ENCODE peak calls at places on chromosome 22, in six cellular contexts. L, P, G, F, K and B are unnamed samples.

GRCh38 chr22:49774499-49775151 is 53.0 kb downstream of the BRD1 start:
- DNase-seq in L (no peak), P (no peak), G (no peak), F (no peak), K (no peak), B (no peak)

GRCh38 chr22:43113516-43114251 is 3.1 kb downstream of the BIK start:
- DNase-seq in L (no peak), P (no peak), G (peak), F (no peak), K (no peak), B (no peak)

GRCh38 chr22:42327462-42328129 is 57.1 kb upstream of the TCF20 start:
- DNase-seq in L (no peak), P (no peak), G (no peak), F (no peak), K (no peak), B (no peak)

GRCh38 chr22:43843783-43844530 is 18.4 kb downstream of the SULT4A1 start:
- DNase-seq in L (no peak), P (no peak), G (no peak), F (no peak), K (no peak), B (peak)

GRCh38 chr22:39946571-39947407 is 13.4 kb upstream of the TMA7B start:
- DNase-seq in L (no peak), P (no peak), G (no peak), F (no peak), K (no peak), B (no peak)

GRCh38 chr22:22955866-22956535 is 68.4 kb downstream of the IGLL5 start:
- DNase-seq in L (no peak), P (peak), G (peak), F (peak), K (peak), B (no peak)

GRCh38 chr22:21726650-21727049 is 8.9 kb downstream of the YPEL1 start:
- DNase-seq in L (no peak), P (no peak), G (no peak), F (no peak), K (no peak), B (no peak)

GRCh38 chr22:25880524-25880923 is 138.5 kb downstream of the MYO18B start:
- DNase-seq in L (no peak), P (no peak), G (no peak), F (no peak), K (no peak), B (no peak)

GRCh38 chr22:48742556-48743343 is 1084.9 kb downstream of the BRD1 start:
- DNase-seq in L (no peak), P (no peak), G (peak), F (no peak), K (no peak), B (peak)

GRCh38 chr22:26435327-26436093 is 6.5 kb downstream of the ASPHD2 start:
- DNase-seq in L (no peak), P (no peak), G (no peak), F (no peak), K (no peak), B (no peak)

GRCh38 chr22:40107244-40107643 is 70.5 kb upstream of the TNRC6B start:
- DNase-seq in L (no peak), P (no peak), G (no peak), F (no peak), K (no peak), B (no peak)

GRCh38 chr22:23192558-23192957 is 12.2 kb downstream of the BCR start:
- DNase-seq in L (no peak), P (no peak), G (no peak), F (no peak), K (no peak), B (no peak)

GRCh38 chr22:17648564-17648963 is 10.0 kb downstream of the BCL2L13 start:
- DNase-seq in L (no peak), P (no peak), G (no peak), F (no peak), K (no peak), B (no peak)

GRCh38 chr22:43858156-43858895 is 4.0 kb downstream of the SULT4A1 start:
- DNase-seq in L (no peak), P (no peak), G (no peak), F (no peak), K (no peak), B (peak)

GRCh38 chr22:25747245-25747944 is 5.4 kb downstream of the MYO18B start:
- DNase-seq in L (no peak), P (no peak), G (peak), F (peak), K (no peak), B (no peak)

GRCh38 chr22:48751539-48752437 is 1075.9 kb downstream of the BRD1 start:
- DNase-seq in L (no peak), P (no peak), G (peak), F (no peak), K (no peak), B (no peak)

GRCh38 chr22:29626497-29627195 is 23.2 kb downstream of the NF2 start:
- DNase-seq in L (no peak), P (no peak), G (no peak), F (no peak), K (no peak), B (no peak)

GRCh38 chr22:47316020-47316419 is 553.6 kb downstream of the TBC1D22A start:
- DNase-seq in L (no peak), P (no peak), G (no peak), F (no peak), K (no peak), B (no peak)

GRCh38 chr22:34301569-34301968 is 381.3 kb upstream of the LARGE1 start:
- DNase-seq in L (no peak), P (no peak), G (no peak), F (no peak), K (no peak), B (no peak)

GRCh38 chr22:44638966-44639739 is 62.9 kb upstream of the PRR5 start:
- DNase-seq in L (no peak), P (no peak), G (no peak), F (no peak), K (peak), B (peak)

GRCh38 chr22:39234157-39234793 is 10.5 kb downstream of the PDGFB start:
- DNase-seq in L (no peak), P (peak), G (no peak), F (peak), K (no peak), B (no peak)

GRCh38 chr22:39292561-39293074 is 26.8 kb downstream of the RPL3 start:
- DNase-seq in L (peak), P (peak), G (peak), F (peak), K (peak), B (peak)

GRCh38 chr22:25021976-25022711 is 69.6 kb downstream of the KIAA1671 start:
- DNase-seq in L (no peak), P (no peak), G (no peak), F (no peak), K (no peak), B (no peak)

GRCh38 chr22:16563555-16564520 is 28.8 kb downstream of the CCT8L2 start:
- DNase-seq in L (no peak), P (no peak), G (no peak), F (no peak), K (no peak), B (no peak)

GRCh38 chr22:27918351-27919221 is 470 bp downstream of the PITPNB start:
- DNase-seq in L (no peak), P (peak), G (peak), F (peak), K (peak), B (no peak)

GRCh38 chr22:21652547-21653545 is 10.7 kb downstream of the SDF2L1 start:
- DNase-seq in L (no peak), P (no peak), G (no peak), F (no peak), K (no peak), B (no peak)

GRCh38 chr22:50252081-50253045 is 1.3 kb upstream of the HDAC10 start:
- DNase-seq in L (no peak), P (peak), G (peak), F (peak), K (peak), B (peak)

GRCh38 chr22:27749597-27750225 is 51.8 kb downstream of the MN1 start:
- DNase-seq in L (no peak), P (no peak), G (no peak), F (no peak), K (no peak), B (peak)

GRCh38 chr22:17091851-17092250 is 7.1 kb downstream of the IL17RA start:
- DNase-seq in L (no peak), P (no peak), G (peak), F (no peak), K (no peak), B (no peak)

GRCh38 chr22:48675141-48675827 is 1152.4 kb downstream of the BRD1 start:
- DNase-seq in L (no peak), P (no peak), G (no peak), F (no peak), K (no peak), B (no peak)

GRCh38 chr22:41256254-41256897 is 15.6 kb upstream of the CHADL start:
- DNase-seq in L (no peak), P (no peak), G (no peak), F (peak), K (no peak), B (no peak)

GRCh38 chr22:43155789-43156188 is 4.4 kb downstream of the TSPO start:
- DNase-seq in L (no peak), P (no peak), G (no peak), F (no peak), K (no peak), B (no peak)

DNA sequence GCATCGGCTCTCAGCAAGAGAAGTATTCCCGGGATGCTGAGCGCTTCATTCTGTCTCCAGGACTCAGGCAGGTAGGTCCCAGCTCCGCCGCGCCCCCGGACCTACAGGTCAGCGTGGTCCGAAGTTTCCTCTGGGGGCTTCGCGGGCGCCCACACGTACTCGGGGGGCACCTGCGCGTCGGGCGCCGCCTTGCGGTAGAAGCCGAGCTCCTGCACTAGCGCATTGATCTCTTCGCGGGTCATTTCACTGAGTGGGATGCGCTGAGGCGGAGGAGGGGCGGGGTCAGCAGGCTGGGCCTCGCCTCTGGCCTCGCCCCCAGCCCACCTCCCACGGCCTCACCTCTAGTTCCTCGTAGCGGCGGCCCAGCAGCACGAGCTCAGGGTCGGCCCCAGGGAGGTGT is 2.5 kb downstream of the SELENOM start:
- DNase-seq in L (no peak), P (peak), G (no peak), F (peak), K (no peak), B (peak)
- TF ChIP-seq CTCF in L (no peak), P (peak), G (no peak), F (peak), K (peak), B (no peak)

DNA sequence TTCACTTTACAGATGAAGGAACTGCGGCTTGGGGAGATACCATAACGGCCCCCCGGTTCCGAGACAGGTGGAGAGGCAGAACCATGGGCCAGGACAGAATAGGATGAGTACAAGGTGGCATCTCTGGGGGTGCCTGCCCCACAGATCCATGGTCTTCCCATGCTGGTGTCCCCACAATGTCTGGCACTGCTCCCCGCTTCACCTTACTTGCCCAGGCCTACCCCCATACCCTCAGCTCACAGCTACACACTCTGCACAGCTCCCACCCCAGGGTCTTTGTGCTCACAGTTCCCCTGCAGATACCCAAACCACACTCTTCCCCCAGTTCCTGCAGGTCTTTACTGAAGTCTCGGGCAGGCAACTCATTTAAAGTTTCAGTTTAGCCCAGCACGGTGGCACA is 11.4 kb upstream of the DGCR8 start:
- DNase-seq in L (no peak), P (no peak), G (no peak), F (no peak), K (no peak), B (no peak)
- TF ChIP-seq POLR2A in L (no peak), P (no peak), G (no peak), F (no peak), K (no peak), B (no peak)

GRCh38 chr22:37135023-37135422 is 14.7 kb downstream of the IL2RB start:
- DNase-seq in L (no peak), P (no peak), G (no peak), F (no peak), K (no peak), B (no peak)
- H3K4me3 ChIP-seq in L (no peak), P (no peak), G (no peak), F (no peak), K (no peak), B (no peak)

GRCh38 chr22:46296257-46297150 is at the start of gene GTSE1:
- DNase-seq in L (peak), P (peak), G (peak), F (peak), K (peak), B (peak)
- TF ChIP-seq CTCF in L (no peak), P (peak), G (no peak), F (peak), K (peak), B (peak)

GRCh38 chr22:31943976-31944699 is at the start of gene YWHAH:
- DNase-seq in L (peak), P (peak), G (peak), F (peak), K (peak), B (peak)

GRCh38 chr22:31942091-31942490 is 2.2 kb upstream of the YWHAH start:
- DNase-seq in L (no peak), P (no peak), G (no peak), F (no peak), K (no peak), B (peak)

GRCh38 chr22:31944700-31945477 is 554 bp downstream of the YWHAH start:
- DNase-seq in L (no peak), P (peak), G (peak), F (peak), K (no peak), B (peak)

GRCh38 chr22:31945478-31945815 is 1.1 kb downstream of the YWHAH start:
- DNase-seq in L (no peak), P (no peak), G (no peak), F (no peak), K (no peak), B (no peak)

GRCh38 chr22:31943206-31943975 is 944 bp upstream of the YWHAH start:
- DNase-seq in L (no peak), P (no peak), G (no peak), F (no peak), K (no peak), B (peak)
- TF ChIP-seq POLR2A in L (no peak), P (no peak), G (no peak), F (no peak), K (no peak), B (no peak)